ENCODE peak calls at places on chromosome 15, in seven cellular contexts. One of them, this sample, is unnamed.

GRCh38 chr15:75835990-75836952 is 7.0 kb upstream of the UBE2Q2 start:
- DNase-seq in progenitor cell of endocrine pancreas: no peak
- DNase-seq in HT-29: no peak
- DNase-seq in mammary epithelial cell: no peak
- DNase-seq in right lobe of liver: no peak
- DNase-seq in activated T-helper 9 cell treated with anti-CD3 and anti-CD28 coated beads, Interleukin-2, amount 50 U/mL, for 16 hours: no peak
- DNase-seq in activated naive CD8-positive, alpha-beta T cell treated with anti-CD3 and anti-CD28 coated beads, Interleukin-2, amount 50 U/mL, for 24 hours: no peak
- DNase-seq in this sample: no peak

GRCh38 chr15:52738311-52738710 is 51.8 kb downstream of the ONECUT1 start:
- DNase-seq in progenitor cell of endocrine pancreas: no peak
- DNase-seq in HT-29: no peak
- DNase-seq in mammary epithelial cell: no peak
- DNase-seq in right lobe of liver: no peak
- DNase-seq in activated T-helper 9 cell treated with anti-CD3 and anti-CD28 coated beads, Interleukin-2, amount 50 U/mL, for 16 hours: no peak
- DNase-seq in activated naive CD8-positive, alpha-beta T cell treated with anti-CD3 and anti-CD28 coated beads, Interleukin-2, amount 50 U/mL, for 24 hours: no peak
- DNase-seq in this sample: no peak

GRCh38 chr15:78640840-78641733 is at the start of gene CHRNB4:
- DNase-seq in progenitor cell of endocrine pancreas: peak; percentile 45
- DNase-seq in HT-29: no peak
- DNase-seq in mammary epithelial cell: no peak
- DNase-seq in right lobe of liver: no peak
- DNase-seq in activated T-helper 9 cell treated with anti-CD3 and anti-CD28 coated beads, Interleukin-2, amount 50 U/mL, for 16 hours: no peak
- DNase-seq in activated naive CD8-positive, alpha-beta T cell treated with anti-CD3 and anti-CD28 coated beads, Interleukin-2, amount 50 U/mL, for 24 hours: no peak
- DNase-seq in this sample: no peak

GRCh38 chr15:54149115-54149531 is 170.9 kb downstream of the UNC13C start:
- DNase-seq in progenitor cell of endocrine pancreas: no peak
- DNase-seq in HT-29: no peak
- DNase-seq in mammary epithelial cell: no peak
- DNase-seq in right lobe of liver: no peak
- DNase-seq in activated T-helper 9 cell treated with anti-CD3 and anti-CD28 coated beads, Interleukin-2, amount 50 U/mL, for 16 hours: no peak
- DNase-seq in activated naive CD8-positive, alpha-beta T cell treated with anti-CD3 and anti-CD28 coated beads, Interleukin-2, amount 50 U/mL, for 24 hours: no peak
- DNase-seq in this sample: no peak

GRCh38 chr15:60551781-60552161 is 72.8 kb upstream of the ICE2 start:
- DNase-seq in progenitor cell of endocrine pancreas: no peak
- DNase-seq in HT-29: peak; percentile 49
- DNase-seq in mammary epithelial cell: peak; percentile 5
- DNase-seq in right lobe of liver: no peak
- DNase-seq in activated T-helper 9 cell treated with anti-CD3 and anti-CD28 coated beads, Interleukin-2, amount 50 U/mL, for 16 hours: no peak
- DNase-seq in activated naive CD8-positive, alpha-beta T cell treated with anti-CD3 and anti-CD28 coated beads, Interleukin-2, amount 50 U/mL, for 24 hours: no peak
- DNase-seq in this sample: no peak

GRCh38 chr15:91478717-91479191 is 374.8 kb upstream of the SLCO3A1 start:
- DNase-seq in progenitor cell of endocrine pancreas: no peak
- DNase-seq in HT-29: no peak
- DNase-seq in mammary epithelial cell: no peak
- DNase-seq in right lobe of liver: no peak
- DNase-seq in activated T-helper 9 cell treated with anti-CD3 and anti-CD28 coated beads, Interleukin-2, amount 50 U/mL, for 16 hours: no peak
- DNase-seq in activated naive CD8-positive, alpha-beta T cell treated with anti-CD3 and anti-CD28 coated beads, Interleukin-2, amount 50 U/mL, for 24 hours: no peak
- DNase-seq in this sample: no peak

GRCh38 chr15:67937153-67937761 is 97.4 kb upstream of the RNU6-1 start:
- DNase-seq in progenitor cell of endocrine pancreas: no peak
- DNase-seq in HT-29: peak; percentile 48
- DNase-seq in mammary epithelial cell: peak; percentile 28
- DNase-seq in right lobe of liver: no peak
- DNase-seq in activated T-helper 9 cell treated with anti-CD3 and anti-CD28 coated beads, Interleukin-2, amount 50 U/mL, for 16 hours: no peak
- DNase-seq in activated naive CD8-positive, alpha-beta T cell treated with anti-CD3 and anti-CD28 coated beads, Interleukin-2, amount 50 U/mL, for 24 hours: no peak
- DNase-seq in this sample: no peak

GRCh38 chr15:52337198-52337853 is 41.7 kb upstream of the MYO5C start:
- DNase-seq in progenitor cell of endocrine pancreas: no peak
- DNase-seq in HT-29: no peak
- DNase-seq in mammary epithelial cell: peak; percentile 79
- DNase-seq in right lobe of liver: no peak
- DNase-seq in activated T-helper 9 cell treated with anti-CD3 and anti-CD28 coated beads, Interleukin-2, amount 50 U/mL, for 16 hours: no peak
- DNase-seq in activated naive CD8-positive, alpha-beta T cell treated with anti-CD3 and anti-CD28 coated beads, Interleukin-2, amount 50 U/mL, for 24 hours: no peak
- DNase-seq in this sample: no peak

This sample was measured in globus pallidus.